ENCODE peak calls at places on chromosomes 4 and X, in nine cellular contexts. X is activated CD4-positive, alpha-beta T cell treated with anti-CD3 and anti-CD28 coated beads for 24 hours; G is cardiac muscle cell; R is fibroblast of lung; Z is GM10248; M is GM12865; Y is heart left ventricle; T is M059J; E is NCI-H1930. L is an unnamed sample.

GRCh38 chr4:177308842-177309524 is 691 bp upstream of the NEIL3 start:
- DNase-seq in R (no peak), G (no peak), Y (no peak), T (no peak), M (no peak), X (no peak), E (no peak), Z (no peak), L (no peak)

GRCh38 chrX:386768-387575 is at the start of gene PPP2R3B:
- DNase-seq in R (peak; percentile 95), Y (peak; percentile 100), T (peak; percentile 94), E (no peak), G (peak; percentile 98), Z (peak; percentile 100), X (peak; percentile 96), M (peak; percentile 97), L (peak; percentile 96)

GRCh38 chr4:168769857-168770256 is 240.2 kb downstream of the CBR4 start:
- DNase-seq in R (no peak), Y (no peak), Z (no peak), M (no peak), X (no peak), T (no peak), E (no peak), G (no peak), L (no peak)

GRCh38 chr4:52423967-52424366 is 235.1 kb downstream of the USP46 start:
- DNase-seq in X (no peak), G (no peak), M (peak; percentile 44), R (no peak), Z (no peak), T (peak; percentile 14), E (no peak), Y (no peak), L (no peak)

GRCh38 chr4:72136429-72136828 is 104.6 kb downstream of the NPFFR2 start:
- DNase-seq in G (peak; percentile 14), R (peak; percentile 34), M (no peak), E (no peak), X (no peak), T (no peak), Y (no peak), Z (no peak), L (no peak)

GRCh38 chrX:71053217-71053621 is 14.9 kb downstream of the SNX12 start:
- DNase-seq in Y (no peak), M (peak; percentile 90), G (peak; percentile 75), R (peak; percentile 13), X (no peak), T (no peak), E (no peak), Z (peak; percentile 78), L (no peak)

GRCh38 chr4:7368296-7368695 is 66.4 kb downstream of the PSAPL1 start:
- DNase-seq in T (no peak), Y (peak; percentile 45), X (no peak), Z (no peak), R (no peak), G (no peak), M (no peak), E (no peak), L (no peak)

GRCh38 chr4:159764343-159764952 is 661.6 kb downstream of the RAPGEF2 start:
- DNase-seq in M (peak; percentile 50), R (peak; percentile 69), Y (no peak), T (peak; percentile 58), X (no peak), G (peak; percentile 68), Z (peak; percentile 28), E (no peak), L (peak; percentile 21)

GRCh38 chr4:3613980-3614730 is 81.9 kb upstream of the LRPAP1 start:
- DNase-seq in M (no peak), G (peak; percentile 49), E (no peak), Z (no peak), X (no peak), Y (no peak), T (peak; percentile 38), R (no peak), L (no peak)

GRCh38 chr4:176302283-176303275 is 17.2 kb upstream of the SPCS3 start:
- DNase-seq in Z (no peak), G (no peak), Y (no peak), M (no peak), E (no peak), X (no peak), R (peak; percentile 91), T (peak; percentile 77), L (no peak)

GRCh38 chr4:25837107-25837506 is 25.7 kb downstream of the SEL1L3 start:
- DNase-seq in G (no peak), T (no peak), R (no peak), X (no peak), E (no peak), M (no peak), Y (no peak), Z (no peak), L (no peak)

GRCh38 chr4:55947254-55947882 is 1.4 kb upstream of the CEP135 start:
- DNase-seq in M (peak; percentile 78), E (no peak), Y (no peak), X (no peak), G (no peak), Z (peak; percentile 37), T (peak; percentile 21), R (peak; percentile 6), L (no peak)

GRCh38 chr4:83552085-83552484 is 16.2 kb downstream of the GPAT3 start:
- DNase-seq in Y (no peak), M (no peak), X (no peak), E (peak; percentile 67), Z (no peak), G (no peak), R (peak; percentile 20), T (peak; percentile 95), L (peak; percentile 11)

GRCh38 chr4:41358626-41359025 is 101.9 kb downstream of the UCHL1 start:
- DNase-seq in M (no peak), Z (no peak), E (no peak), T (peak; percentile 66), R (peak; percentile 55), G (no peak), X (no peak), Y (peak; percentile 62), L (no peak)

GRCh38 chrX:133335027-133335426 is 80.3 kb downstream of the GPC4 start:
- DNase-seq in Z (no peak), R (peak; percentile 33), E (no peak), T (peak; percentile 61), G (peak; percentile 61), M (peak; percentile 3), X (no peak), Y (no peak), L (peak; percentile 50)

GRCh38 chr4:156545003-156545785 is 426.4 kb downstream of the PDGFC start:
- DNase-seq in E (no peak), G (no peak), T (no peak), Y (no peak), M (no peak), R (peak; percentile 43), Z (no peak), X (no peak), L (no peak)

GRCh38 chr4:99156992-99157391 is 12.9 kb upstream of the ADH4 start:
- DNase-seq in T (no peak), M (no peak), E (no peak), R (no peak), Z (no peak), X (no peak), G (no peak), Y (no peak), L (no peak)

GRCh38 chr4:112517067-112517588 is 1.1 kb upstream of the NEUROG2 start:
- DNase-seq in G (no peak), Y (no peak), T (no peak), Z (peak; percentile 71), R (no peak), X (no peak), M (peak; percentile 80), E (peak; percentile 37), L (peak; percentile 40)

GRCh38 chr4:145531193-145531592 is 49.5 kb downstream of the SMAD1 start:
- DNase-seq in X (no peak), Y (peak; percentile 52), R (no peak), E (no peak), Z (no peak), G (no peak), T (no peak), M (peak; percentile 31), L (peak; percentile 54)

GRCh38 chrX:26664919-26665318 is 448.9 kb downstream of the MAGEB5 start:
- DNase-seq in Z (no peak), E (no peak), X (no peak), Y (no peak), R (no peak), G (no peak), T (no peak), M (no peak), L (no peak)

GRCh38 chr4:138512766-138513165 is 270.6 kb upstream of the SLC7A11 start:
- DNase-seq in T (no peak), M (no peak), X (no peak), R (no peak), E (no peak), Z (no peak), Y (no peak), G (no peak), L (peak; percentile 42)

L was measured in SJCRH30.